ENCODE peak calls at places on chromosomes 5 and 9, in four cellular contexts. B is AG04449, I is kidney tubule cell, Y is RWPE1. R is an unnamed sample.

GRCh38 chr9:32431940-32432555 is 47.6 kb downstream of the ACO1 start:
- DNase-seq in B (no peak), I (peak; percentile 21), Y (peak; percentile 31), R (no peak)

GRCh38 chr5:3277590-3278196 is 317.9 kb upstream of the IRX1 start:
- DNase-seq in B (no peak), I (no peak), Y (no peak), R (no peak)

GRCh38 chr5:109944461-109944860 is 254.7 kb downstream of the MAN2A1 start:
- DNase-seq in B (no peak), I (no peak), Y (no peak), R (no peak)

GRCh38 chr5:96601811-96602244 is 60.3 kb upstream of the CAST start:
- DNase-seq in B (no peak), I (peak; percentile 64), Y (peak; percentile 80), R (peak; percentile 38)

GRCh38 chr9:97237311-97237786 is 70.1 kb upstream of the CCDC180 start:
- DNase-seq in B (no peak), I (no peak), Y (no peak), R (no peak)

GRCh38 chr5:179870952-179871351 is 12.3 kb upstream of the MRNIP start:
- DNase-seq in B (no peak), I (no peak), Y (no peak), R (no peak)

GRCh38 chr9:133849076-133849670 is 111.0 kb upstream of the SARDH start:
- DNase-seq in B (no peak), I (no peak), Y (no peak), R (no peak)

GRCh38 chr5:37554938-37555337 is 175.8 kb downstream of the WDR70 start:
- DNase-seq in B (no peak), I (peak; percentile 24), Y (peak; percentile 20), R (no peak)

GRCh38 chr5:170818222-170818621 is 34.7 kb downstream of the GABRP start:
- DNase-seq in B (peak; percentile 40), I (no peak), Y (no peak), R (peak; percentile 46)

GRCh38 chr9:120324996-120325642 is 254.8 kb downstream of the CDK5RAP2 start:
- DNase-seq in B (no peak), I (no peak), Y (no peak), R (no peak)

GRCh38 chr9:126534431-126535186 is 79.1 kb upstream of the LMX1B start:
- DNase-seq in B (no peak), I (no peak), Y (no peak), R (no peak)

GRCh38 chr9:80842383-80842782 is 847.0 kb downstream of the TLE1 start:
- DNase-seq in B (peak; percentile 28), I (no peak), Y (no peak), R (no peak)

GRCh38 chr5:82745016-82745415 is 332.2 kb downstream of the TMEM167A start:
- DNase-seq in B (no peak), I (no peak), Y (no peak), R (no peak)

GRCh38 chr9:121324755-121325154 is 45.3 kb downstream of the STOM start:
- DNase-seq in B (no peak), I (no peak), Y (no peak), R (no peak)

GRCh38 chr9:113187935-113188595 is 33.0 kb downstream of the FKBP15 start:
- DNase-seq in B (peak; percentile 81), I (peak; percentile 90), Y (peak; percentile 99), R (peak; percentile 60)

GRCh38 chr5:172420215-172420934 is 34.0 kb downstream of the SH3PXD2B start:
- DNase-seq in B (peak; percentile 76), I (peak; percentile 82), Y (peak; percentile 100), R (peak; percentile 91)

GRCh38 chr9:114804504-114804903 is 1.3 kb downstream of the TNFSF15 start:
- DNase-seq in B (peak; percentile 54), I (peak; percentile 72), Y (peak; percentile 85), R (peak; percentile 73)

GRCh38 chr5:43171441-43171840 is 20.6 kb upstream of the NIM1K start:
- DNase-seq in B (no peak), I (peak; percentile 83), Y (no peak), R (no peak)

GRCh38 chr9:90053027-90053426 is 448.2 kb downstream of the GADD45G start:
- DNase-seq in B (no peak), I (no peak), Y (no peak), R (no peak)

GRCh38 chr9:10112798-10113197 is 500.0 kb downstream of the PTPRD start:
- DNase-seq in B (no peak), I (no peak), Y (no peak), R (no peak)

GRCh38 chr5:90878081-90878480 is 319.5 kb downstream of the ADGRV1 start:
- DNase-seq in B (no peak), I (no peak), Y (no peak), R (no peak)

GRCh38 chr5:127290019-127290945 is at the start of gene MEGF10:
- DNase-seq in B (no peak), I (peak; percentile 35), Y (peak; percentile 84), R (no peak)

GRCh38 chr5:149677721-149678120 is 52.4 kb upstream of the PPARGC1B start:
- DNase-seq in B (no peak), I (no peak), Y (no peak), R (no peak)

GRCh38 chr5:154368041-154368800 is 77.6 kb upstream of the SAP30L start:
- DNase-seq in B (peak; percentile 86), I (peak; percentile 91), Y (peak; percentile 97), R (peak; percentile 76)

GRCh38 chr9:113617550-113617949 is 154.0 kb downstream of the RGS3 start:
- DNase-seq in B (no peak), I (no peak), Y (no peak), R (no peak)

GRCh38 chr5:16548812-16549211 is 68.0 kb downstream of the RETREG1 start:
- DNase-seq in B (no peak), I (no peak), Y (no peak), R (no peak)

R was measured in PC-9.